ENCODE peak calls at places on chromosomes 13 and 19, in six cellular contexts. O, B, J, I, N and Q are unnamed samples.

GRCh38 chr13:47144782-47145181 is 247.9 kb upstream of the HTR2A start:
- DNase-seq in O (no peak), B (no peak), J (no peak), I (no peak), N (no peak), Q (no peak)

GRCh38 chr19:48735031-48735615 is 5.3 kb downstream of the RASIP1 start:
- DNase-seq in O (no peak), B (peak; percentile 14), J (no peak), I (no peak), N (no peak), Q (no peak)

GRCh38 chr19:2591537-2592291 is 110.8 kb downstream of the GNG7 start:
- DNase-seq in O (no peak), B (no peak), J (no peak), I (no peak), N (no peak), Q (no peak)

GRCh38 chr19:18905520-18906236 is 9.7 kb upstream of the CERS1 start:
- DNase-seq in O (no peak), B (no peak), J (no peak), I (no peak), N (no peak), Q (no peak)

GRCh38 chr19:47644743-47645499 is 36.0 kb downstream of the BICRA start:
- DNase-seq in O (no peak), B (peak; percentile 31), J (no peak), I (no peak), N (no peak), Q (no peak)

GRCh38 chr19:50224986-50225747 is 21.7 kb downstream of the MYH14 start:
- DNase-seq in O (no peak), B (no peak), J (no peak), I (no peak), N (no peak), Q (no peak)

GRCh38 chr13:30805603-30806011 is 70.3 kb downstream of the ALOX5AP start:
- DNase-seq in O (no peak), B (peak; percentile 62), J (no peak), I (no peak), N (no peak), Q (no peak)

GRCh38 chr19:39124136-39124764 is 1.3 kb upstream of the PAK4 start:
- DNase-seq in O (no peak), B (no peak), J (no peak), I (no peak), N (no peak), Q (no peak)

GRCh38 chr13:66492479-66492878 is 737.7 kb downstream of the PCDH9 start:
- DNase-seq in O (no peak), B (no peak), J (no peak), I (no peak), N (no peak), Q (no peak)

GRCh38 chr13:46615888-46616531 is 63.0 kb downstream of the LRCH1 start:
- DNase-seq in O (no peak), B (no peak), J (no peak), I (no peak), N (no peak), Q (no peak)

GRCh38 chr19:3508771-3509535 is 2.8 kb downstream of the FZR1 start:
- DNase-seq in O (no peak), B (no peak), J (no peak), I (no peak), N (peak; percentile 25), Q (peak; percentile 34)

GRCh38 chr19:23075031-23075733 is 41.6 kb upstream of the ZNF730 start:
- DNase-seq in O (no peak), B (peak; percentile 70), J (no peak), I (no peak), N (peak; percentile 81), Q (peak; percentile 27)

GRCh38 chr19:38394488-38394887 is 6.0 kb downstream of the SPRED3 start:
- DNase-seq in O (no peak), B (no peak), J (peak; percentile 64), I (no peak), N (no peak), Q (peak; percentile 83)

GRCh38 chr13:82878536-82878935 is 1003.7 kb downstream of the SLITRK1 start:
- DNase-seq in O (no peak), B (peak; percentile 25), J (no peak), I (no peak), N (no peak), Q (no peak)

GRCh38 chr19:47363758-47364529 is 14.8 kb downstream of the DHX34 start:
- DNase-seq in O (no peak), B (no peak), J (no peak), I (no peak), N (no peak), Q (no peak)

GRCh38 chr19:51366999-51367564 is 894 bp upstream of the ETFB start:
- DNase-seq in O (no peak), B (no peak), J (peak; percentile 31), I (no peak), N (no peak), Q (peak; percentile 64)

GRCh38 chr13:62702502-62702901 is 1286.9 kb upstream of the PCDH20 start:
- DNase-seq in O (no peak), B (no peak), J (no peak), I (no peak), N (no peak), Q (no peak)

GRCh38 chr19:48443262-48443661 is 2.5 kb upstream of the GRWD1 start:
- DNase-seq in O (no peak), B (no peak), J (no peak), I (no peak), N (peak; percentile 41), Q (no peak)

GRCh38 chr13:36341718-36342117 is 4.5 kb downstream of the SPART start:
- DNase-seq in O (no peak), B (peak; percentile 58), J (no peak), I (no peak), N (no peak), Q (no peak)

GRCh38 chr13:34931572-34931971 is 10.5 kb upstream of the NBEA start:
- DNase-seq in O (no peak), B (no peak), J (no peak), I (no peak), N (no peak), Q (no peak)

GRCh38 chr13:105543742-105544141 is 991.7 kb downstream of the EFNB2 start:
- DNase-seq in O (no peak), B (peak; percentile 12), J (no peak), I (no peak), N (no peak), Q (no peak)

GRCh38 chr19:35216833-35217707 is 11.5 kb downstream of the FAM187B start:
- DNase-seq in O (peak; percentile 59), B (no peak), J (peak; percentile 31), I (no peak), N (no peak), Q (peak; percentile 53)

GRCh38 chr19:12974301-12975220 is 5.2 kb downstream of the DAND5 start:
- DNase-seq in O (no peak), B (no peak), J (no peak), I (no peak), N (no peak), Q (no peak)

GRCh38 chr13:75330770-75331169 is 151.2 kb downstream of the TBC1D4 start:
- DNase-seq in O (no peak), B (no peak), J (no peak), I (no peak), N (no peak), Q (no peak)

GRCh38 chr19:28502879-28503734 is 709.8 kb downstream of the UQCRFS1 start:
- DNase-seq in O (no peak), B (no peak), J (no peak), I (no peak), N (no peak), Q (no peak)

GRCh38 chr13:74683411-74683810 is 549.2 kb upstream of the KLF12 start:
- DNase-seq in O (no peak), B (no peak), J (no peak), I (no peak), N (no peak), Q (no peak)

GRCh38 chr13:40402931-40403412 is 263.5 kb downstream of the FOXO1 start:
- DNase-seq in O (no peak), B (peak; percentile 86), J (no peak), I (no peak), N (peak; percentile 46), Q (no peak)

GRCh38 chr13:26760835-26761582 is 423 bp upstream of the GPR12 start:
- DNase-seq in O (no peak), B (no peak), J (no peak), I (no peak), N (no peak), Q (no peak)

GRCh38 chr19:351976-352625 is 7.5 kb upstream of the MIER2 start:
- DNase-seq in O (peak; percentile 49), B (no peak), J (no peak), I (no peak), N (no peak), Q (no peak)

GRCh38 chr19:11642902-11643301 is 45.6 kb downstream of the ZNF627 start:
- DNase-seq in O (no peak), B (no peak), J (no peak), I (no peak), N (no peak), Q (no peak)

GRCh38 chr19:35533822-35534521 is 716 bp downstream of the GAPDHS start:
- DNase-seq in O (no peak), B (no peak), J (peak; percentile 24), I (no peak), N (no peak), Q (peak; percentile 28)

GRCh38 chr19:46775642-46776258 is 12.6 kb downstream of the SLC1A5 start:
- DNase-seq in O (no peak), B (no peak), J (no peak), I (no peak), N (no peak), Q (no peak)

GRCh38 chr19:13010038-13010991 is 15.0 kb downstream of the NFIX start:
- DNase-seq in O (peak; percentile 88), B (no peak), J (no peak), I (no peak), N (peak; percentile 66), Q (no peak)

GRCh38 chr13:114027046-114027760 is 53.3 kb upstream of the C13orf46 start:
- DNase-seq in O (no peak), B (peak; percentile 44), J (no peak), I (no peak), N (peak; percentile 64), Q (no peak)

GRCh38 chr13:37179646-37180045 is 74.2 kb upstream of the CSNK1A1L start:
- DNase-seq in O (no peak), B (peak; percentile 64), J (no peak), I (no peak), N (no peak), Q (no peak)

GRCh38 chr19:19460761-19461265 is 54.5 kb downstream of the TSSK6 start:
- DNase-seq in O (no peak), B (no peak), J (peak; percentile 52), I (peak; percentile 35), N (no peak), Q (peak; percentile 74)

GRCh38 chr13:24116103-24116502 is 44.4 kb upstream of the SPATA13 start:
- DNase-seq in O (no peak), B (peak; percentile 36), J (no peak), I (no peak), N (no peak), Q (no peak)